ENCODE peak calls at places on chromosomes 11 and 22, in five cellular contexts. B, Y, F, O and A are unnamed samples.

GRCh38 chr11:131652231-131652630 is 281.8 kb downstream of the NTM start:
- DNase-seq in B (no peak), Y (no peak), F (no peak), O (no peak), A (no peak)

GRCh38 chr11:37110383-37110782 is 512.3 kb upstream of the RAG2 start:
- DNase-seq in B (no peak), Y (no peak), F (no peak), O (peak; percentile 5), A (no peak)

GRCh38 chr11:59263225-59263894 is 50.6 kb upstream of the MPEG1 start:
- DNase-seq in B (peak; percentile 52), Y (no peak), F (no peak), O (peak; percentile 55), A (no peak)

GRCh38 chr22:45207981-45208664 is 32.6 kb downstream of the KIAA0930 start:
- DNase-seq in B (no peak), Y (no peak), F (no peak), O (peak; percentile 39), A (peak; percentile 76)

GRCh38 chr11:67584205-67584880 is 731 bp downstream of the GSTP1 start:
- DNase-seq in B (peak; percentile 81), Y (peak; percentile 41), F (peak; percentile 79), O (peak; percentile 51), A (peak; percentile 73)

GRCh38 chr11:8357505-8357888 is 93.8 kb upstream of the LMO1 start:
- DNase-seq in B (no peak), Y (no peak), F (no peak), O (no peak), A (no peak)

GRCh38 chr11:75267171-75267970 is 26.8 kb downstream of the TPBGL start:
- DNase-seq in B (no peak), Y (no peak), F (no peak), O (no peak), A (no peak)

GRCh38 chr11:20070459-20070858 is 89.8 kb downstream of the DBX1 start:
- DNase-seq in B (no peak), Y (no peak), F (no peak), O (no peak), A (no peak)

GRCh38 chr11:109112748-109113378 is 309.1 kb upstream of the C11orf87 start:
- DNase-seq in B (no peak), Y (no peak), F (no peak), O (no peak), A (no peak)

GRCh38 chr22:23862103-23862502 is 4.4 kb downstream of the SLC2A11 start:
- DNase-seq in B (peak; percentile 35), Y (peak; percentile 63), F (peak; percentile 66), O (peak; percentile 62), A (peak; percentile 53)

GRCh38 chr11:63811522-63811921 is 1.7 kb upstream of the SPINDOC start:
- DNase-seq in B (no peak), Y (no peak), F (no peak), O (peak; percentile 40), A (no peak)

GRCh38 chr11:69487391-69487790 is 5.9 kb downstream of the LINC01488 start:
- DNase-seq in B (no peak), Y (no peak), F (no peak), O (no peak), A (no peak)